ENCODE peak calls at places on chromosomes 5 and 9, in eight cellular contexts. One of them, this sample, is unnamed.

GRCh38 chr9:126677188-126678084 is 63.7 kb downstream of the LMX1B start:
- ATAC-seq in HCT116: no peak
- ATAC-seq in HepG2: no peak
- ATAC-seq in RWPE2: no peak
- ATAC-seq in Panc1: peak; percentile 15
- ATAC-seq in heart right ventricle: no peak
- ATAC-seq in body of pancreas: no peak
- ATAC-seq in upper lobe of right lung: no peak
- ATAC-seq in this sample: no peak

GRCh38 chr5:97495301-97495700 is 312.3 kb upstream of the RIOK2 start:
- ATAC-seq in HCT116: no peak
- ATAC-seq in HepG2: no peak
- ATAC-seq in RWPE2: no peak
- ATAC-seq in Panc1: no peak
- ATAC-seq in heart right ventricle: no peak
- ATAC-seq in body of pancreas: no peak
- ATAC-seq in upper lobe of right lung: no peak
- ATAC-seq in this sample: no peak

GRCh38 chr9:31078175-31078574 is 1306.3 kb upstream of the ACO1 start:
- ATAC-seq in HCT116: no peak
- ATAC-seq in HepG2: no peak
- ATAC-seq in RWPE2: no peak
- ATAC-seq in Panc1: no peak
- ATAC-seq in heart right ventricle: no peak
- ATAC-seq in body of pancreas: no peak
- ATAC-seq in upper lobe of right lung: no peak
- ATAC-seq in this sample: no peak

GRCh38 chr9:22170990-22171663 is 162.0 kb upstream of the CDKN2B start:
- ATAC-seq in HCT116: no peak
- ATAC-seq in HepG2: no peak
- ATAC-seq in RWPE2: no peak
- ATAC-seq in Panc1: no peak
- ATAC-seq in heart right ventricle: no peak
- ATAC-seq in body of pancreas: peak; percentile 9
- ATAC-seq in upper lobe of right lung: no peak
- ATAC-seq in this sample: no peak

GRCh38 chr9:124045830-124046177 is 34.2 kb downstream of the LHX2 start:
- ATAC-seq in HCT116: no peak
- ATAC-seq in HepG2: peak; percentile 13
- ATAC-seq in RWPE2: no peak
- ATAC-seq in Panc1: no peak
- ATAC-seq in heart right ventricle: peak; percentile 13
- ATAC-seq in body of pancreas: no peak
- ATAC-seq in upper lobe of right lung: no peak
- ATAC-seq in this sample: peak; percentile 8

GRCh38 chr5:40734986-40735385 is 20.8 kb downstream of the TTC33 start:
- ATAC-seq in HCT116: no peak
- ATAC-seq in HepG2: no peak
- ATAC-seq in RWPE2: peak; percentile 58
- ATAC-seq in Panc1: no peak
- ATAC-seq in heart right ventricle: peak; percentile 21
- ATAC-seq in body of pancreas: no peak
- ATAC-seq in upper lobe of right lung: no peak
- ATAC-seq in this sample: no peak

GRCh38 chr9:33310748-33311147 is 20.4 kb downstream of the NFX1 start:
- ATAC-seq in HCT116: no peak
- ATAC-seq in HepG2: no peak
- ATAC-seq in RWPE2: no peak
- ATAC-seq in Panc1: no peak
- ATAC-seq in heart right ventricle: no peak
- ATAC-seq in body of pancreas: no peak
- ATAC-seq in upper lobe of right lung: no peak
- ATAC-seq in this sample: no peak

GRCh38 chr9:131178895-131179294 is 53.5 kb downstream of the NUP214 start:
- ATAC-seq in HCT116: no peak
- ATAC-seq in HepG2: no peak
- ATAC-seq in RWPE2: no peak
- ATAC-seq in Panc1: no peak
- ATAC-seq in heart right ventricle: no peak
- ATAC-seq in body of pancreas: no peak
- ATAC-seq in upper lobe of right lung: no peak
- ATAC-seq in this sample: no peak

GRCh38 chr9:71891557-71892189 is 19.3 kb downstream of the ABHD17B start:
- ATAC-seq in HCT116: no peak
- ATAC-seq in HepG2: no peak
- ATAC-seq in RWPE2: no peak
- ATAC-seq in Panc1: no peak
- ATAC-seq in heart right ventricle: no peak
- ATAC-seq in body of pancreas: no peak
- ATAC-seq in upper lobe of right lung: no peak
- ATAC-seq in this sample: no peak

DNA sequence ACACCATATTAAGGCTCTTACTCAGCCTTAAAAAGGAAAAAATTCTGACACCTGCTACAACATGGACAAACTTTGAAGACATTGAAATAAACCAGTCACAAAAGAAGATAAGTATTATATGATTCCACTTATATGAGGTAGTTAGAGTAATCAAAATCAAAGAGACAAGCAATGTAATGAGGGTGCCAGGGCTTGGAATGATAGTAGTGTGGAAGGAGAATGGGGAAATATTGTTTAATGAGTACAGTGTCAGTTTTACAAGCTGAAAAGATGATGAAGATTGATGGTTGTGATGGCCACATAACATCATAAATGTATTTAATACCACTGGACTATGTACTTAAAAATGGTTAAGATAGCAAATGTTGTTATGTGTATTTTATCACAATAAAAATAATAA is 485.7 kb downstream of the SPATA31D1 start:
- ATAC-seq in HCT116: no peak
- ATAC-seq in HepG2: no peak
- ATAC-seq in RWPE2: no peak
- ATAC-seq in Panc1: no peak
- ATAC-seq in heart right ventricle: no peak
- ATAC-seq in body of pancreas: no peak
- ATAC-seq in upper lobe of right lung: no peak
- ATAC-seq in this sample: no peak
- H3K27ac ChIP-seq in HCT116: no peak overlapping the region
- H3K27ac ChIP-seq in HepG2: no peak overlapping the region
- H3K27ac ChIP-seq in RWPE2: no peak overlapping the region
- H3K27ac ChIP-seq in Panc1: no peak overlapping the region
- H3K27ac ChIP-seq in heart right ventricle: no peak overlapping the region
- H3K27ac ChIP-seq in body of pancreas: no peak overlapping the region
- H3K27ac ChIP-seq in upper lobe of right lung: no peak overlapping the region
- H3K27ac ChIP-seq in this sample: no peak overlapping the region

GRCh38 chr9:116697887-116698286 is 10.8 kb downstream of the TRIM32 start:
- ATAC-seq in HCT116: no peak
- ATAC-seq in HepG2: no peak
- ATAC-seq in RWPE2: no peak
- ATAC-seq in Panc1: no peak
- ATAC-seq in heart right ventricle: no peak
- ATAC-seq in body of pancreas: no peak
- ATAC-seq in upper lobe of right lung: no peak
- ATAC-seq in this sample: no peak
- H3K36me3 ChIP-seq in HCT116: peaks cover 32% of the 10 kb centered on the region
- H3K36me3 ChIP-seq in HepG2: peaks cover 8% of the 10 kb centered on the region
- H3K36me3 ChIP-seq in RWPE2: peaks cover 44% of the 10 kb centered on the region
- H3K36me3 ChIP-seq in Panc1: no peaks in the 10 kb centered on the region
- H3K36me3 ChIP-seq in heart right ventricle: peaks cover 40% of the 10 kb centered on the region
- H3K36me3 ChIP-seq in body of pancreas: no peaks in the 10 kb centered on the region
- H3K36me3 ChIP-seq in upper lobe of right lung: peaks cover 30% of the 10 kb centered on the region
- H3K36me3 ChIP-seq in this sample: no peaks in the 10 kb centered on the region

DNA sequence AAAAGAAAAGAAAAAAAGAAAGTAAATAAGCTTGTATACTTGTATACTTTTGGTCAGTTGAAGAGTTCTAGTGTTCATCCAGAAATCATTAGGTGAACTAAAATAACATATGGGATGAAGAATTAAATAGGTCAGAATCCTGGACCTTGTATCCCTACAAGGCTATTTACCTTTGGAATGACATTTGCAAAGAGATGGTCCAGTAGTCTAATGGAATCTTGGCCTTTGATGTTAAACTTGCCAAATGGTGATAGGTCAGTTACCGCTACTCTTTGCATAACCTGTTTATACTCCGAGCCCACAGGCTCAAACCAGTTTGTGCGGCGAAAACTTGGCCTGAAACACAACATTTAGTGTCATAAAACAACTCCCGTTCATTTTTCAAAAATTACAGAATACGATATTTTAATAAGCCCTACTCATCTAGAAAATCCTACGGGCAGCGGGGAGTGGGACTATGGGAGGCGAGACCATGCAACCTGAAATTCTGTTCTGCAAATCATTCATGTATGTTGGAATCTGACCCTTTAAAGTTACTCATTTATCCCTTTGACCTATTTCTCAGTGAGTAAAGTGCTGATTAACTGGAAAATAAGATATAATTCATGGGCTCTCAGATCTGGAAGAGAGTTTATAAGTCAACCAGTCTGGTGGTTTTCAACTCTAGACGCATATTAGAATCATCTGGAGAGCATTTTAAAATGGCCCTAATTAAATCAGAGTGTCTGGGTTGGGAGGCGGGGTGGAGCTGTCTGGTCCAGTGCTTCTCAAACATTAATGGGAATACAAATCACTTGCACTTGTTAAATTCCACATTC is 38.6 kb downstream of the DMGDH start:
- ATAC-seq in HCT116: no peak
- ATAC-seq in HepG2: peak; percentile 97
- ATAC-seq in RWPE2: no peak
- ATAC-seq in Panc1: no peak
- ATAC-seq in heart right ventricle: no peak
- ATAC-seq in body of pancreas: peak; percentile 42
- ATAC-seq in upper lobe of right lung: no peak
- ATAC-seq in this sample: no peak
- H3K27ac ChIP-seq in HCT116: no peak overlapping the region
- H3K27ac ChIP-seq in HepG2: peak overlapping the region; percentile 95
- H3K27ac ChIP-seq in RWPE2: no peak overlapping the region
- H3K27ac ChIP-seq in Panc1: no peak overlapping the region
- H3K27ac ChIP-seq in heart right ventricle: no peak overlapping the region
- H3K27ac ChIP-seq in body of pancreas: no peak overlapping the region
- H3K27ac ChIP-seq in upper lobe of right lung: no peak overlapping the region
- H3K27ac ChIP-seq in this sample: no peak overlapping the region

GRCh38 chr9:127887792-127888191 is 10.3 kb upstream of the AK1 start:
- ATAC-seq in HCT116: peak; percentile 60
- ATAC-seq in HepG2: peak; percentile 80
- ATAC-seq in RWPE2: peak; percentile 62
- ATAC-seq in Panc1: peak; percentile 65
- ATAC-seq in heart right ventricle: no peak
- ATAC-seq in body of pancreas: no peak
- ATAC-seq in upper lobe of right lung: no peak
- ATAC-seq in this sample: no peak

GRCh38 chr9:127892831-127893230 is 6.6 kb downstream of the ST6GALNAC6 start:
- ATAC-seq in HCT116: no peak
- ATAC-seq in HepG2: no peak
- ATAC-seq in RWPE2: no peak
- ATAC-seq in Panc1: no peak
- ATAC-seq in heart right ventricle: no peak
- ATAC-seq in body of pancreas: no peak
- ATAC-seq in upper lobe of right lung: no peak
- ATAC-seq in this sample: no peak

GRCh38 chr9:127886401-127886972 is 9.0 kb upstream of the AK1 start:
- ATAC-seq in HCT116: peak; percentile 68
- ATAC-seq in HepG2: peak; percentile 20
- ATAC-seq in RWPE2: peak; percentile 22
- ATAC-seq in Panc1: peak; percentile 23
- ATAC-seq in heart right ventricle: no peak
- ATAC-seq in body of pancreas: no peak
- ATAC-seq in upper lobe of right lung: no peak
- ATAC-seq in this sample: no peak

GRCh38 chr9:127893392-127893791 is 6.0 kb downstream of the ST6GALNAC6 start:
- ATAC-seq in HCT116: no peak
- ATAC-seq in HepG2: no peak
- ATAC-seq in RWPE2: no peak
- ATAC-seq in Panc1: no peak
- ATAC-seq in heart right ventricle: no peak
- ATAC-seq in body of pancreas: no peak
- ATAC-seq in upper lobe of right lung: no peak
- ATAC-seq in this sample: no peak

DNA sequence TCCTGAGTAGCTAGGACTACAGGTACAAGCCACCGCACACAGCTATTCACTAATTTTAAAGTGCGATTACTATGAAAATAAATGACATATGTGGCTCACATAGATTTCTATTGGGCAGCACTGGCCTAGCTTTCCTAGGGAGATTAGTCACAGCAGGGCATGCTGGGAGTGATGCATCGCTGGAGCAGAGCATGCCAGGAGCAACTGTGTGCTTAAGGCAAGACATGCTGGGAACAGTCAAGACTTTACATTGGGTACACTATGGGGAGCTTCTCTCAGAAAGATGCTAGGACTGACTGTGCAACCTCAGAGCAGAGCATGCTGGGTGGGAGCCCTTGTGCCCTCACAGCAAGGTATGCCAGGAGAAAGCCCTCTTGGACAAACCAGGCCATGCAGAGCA is 9.3 kb downstream of the ST6GALNAC6 start:
- ATAC-seq in HCT116: peak; percentile 28
- ATAC-seq in HepG2: no peak
- ATAC-seq in RWPE2: no peak
- ATAC-seq in Panc1: no peak
- ATAC-seq in heart right ventricle: no peak
- ATAC-seq in body of pancreas: no peak
- ATAC-seq in upper lobe of right lung: no peak
- ATAC-seq in this sample: no peak
- H3K36me3 ChIP-seq in HCT116: peaks cover 58% of the 10 kb centered on the region
- H3K36me3 ChIP-seq in HepG2: peaks cover 35% of the 10 kb centered on the region
- H3K36me3 ChIP-seq in RWPE2: peaks cover 62% of the 10 kb centered on the region
- H3K36me3 ChIP-seq in Panc1: peaks cover 7% of the 10 kb centered on the region
- H3K36me3 ChIP-seq in heart right ventricle: peaks cover 97% of the 10 kb centered on the region
- H3K36me3 ChIP-seq in body of pancreas: peaks cover 21% of the 10 kb centered on the region
- H3K36me3 ChIP-seq in upper lobe of right lung: peaks cover 96% of the 10 kb centered on the region
- H3K36me3 ChIP-seq in this sample: peaks cover 100% of the 10 kb centered on the region